ENCODE peak calls at places on chromosome 6, in eight cellular contexts. One of them, this sample, is unnamed.

GRCh38 chr6:39407446-39407993 is 85.0 kb upstream of the KCNK16 start:
- DNase-seq in erythroblast: no peak
- DNase-seq in NCI-H1092: no peak
- DNase-seq in stimulated activated CD4-positive, alpha-beta T cell treated with anti-CD3 and anti-CD28 coated beads, Interleukin-12 subunit alpha, Interleukin-12 subunit beta, amount 100 ng/mL, for 24 hours: no peak
- DNase-seq in NCI-H2107: no peak
- DNase-seq in neural crest cell: no peak
- DNase-seq in effector memory CD8-positive, alpha-beta T cell: no peak
- DNase-seq in HS-5: no peak
- DNase-seq in this sample: no peak

GRCh38 chr6:43973351-43973750 is 153.9 kb downstream of the MRPL14 start:
- DNase-seq in stimulated activated CD4-positive, alpha-beta T cell treated with anti-CD3 and anti-CD28 coated beads, Interleukin-12 subunit alpha, Interleukin-12 subunit beta, amount 100 ng/mL, for 24 hours: no peak
- DNase-seq in HS-5: no peak
- DNase-seq in neural crest cell: no peak
- DNase-seq in effector memory CD8-positive, alpha-beta T cell: no peak
- DNase-seq in erythroblast: no peak
- DNase-seq in NCI-H2107: no peak
- DNase-seq in NCI-H1092: no peak
- DNase-seq in this sample: no peak

GRCh38 chr6:135096403-135097130 is 41.9 kb upstream of the HBS1L start:
- DNase-seq in erythroblast: peak
- DNase-seq in HS-5: no peak
- DNase-seq in neural crest cell: no peak
- DNase-seq in stimulated activated CD4-positive, alpha-beta T cell treated with anti-CD3 and anti-CD28 coated beads, Interleukin-12 subunit alpha, Interleukin-12 subunit beta, amount 100 ng/mL, for 24 hours: no peak
- DNase-seq in effector memory CD8-positive, alpha-beta T cell: no peak
- DNase-seq in NCI-H1092: no peak
- DNase-seq in NCI-H2107: no peak
- DNase-seq in this sample: no peak

GRCh38 chr6:100512203-100512862 is 47.6 kb upstream of the SIM1 start:
- DNase-seq in stimulated activated CD4-positive, alpha-beta T cell treated with anti-CD3 and anti-CD28 coated beads, Interleukin-12 subunit alpha, Interleukin-12 subunit beta, amount 100 ng/mL, for 24 hours: no peak
- DNase-seq in neural crest cell: no peak
- DNase-seq in erythroblast: no peak
- DNase-seq in NCI-H1092: no peak
- DNase-seq in HS-5: peak
- DNase-seq in effector memory CD8-positive, alpha-beta T cell: no peak
- DNase-seq in NCI-H2107: no peak
- DNase-seq in this sample: no peak

GRCh38 chr6:101226677-101227135 is 166.8 kb upstream of the GRIK2 start:
- DNase-seq in erythroblast: no peak
- DNase-seq in neural crest cell: peak
- DNase-seq in NCI-H2107: peak
- DNase-seq in HS-5: peak
- DNase-seq in NCI-H1092: no peak
- DNase-seq in effector memory CD8-positive, alpha-beta T cell: no peak
- DNase-seq in stimulated activated CD4-positive, alpha-beta T cell treated with anti-CD3 and anti-CD28 coated beads, Interleukin-12 subunit alpha, Interleukin-12 subunit beta, amount 100 ng/mL, for 24 hours: peak
- DNase-seq in this sample: peak

GRCh38 chr6:20200761-20201160 is 11.5 kb downstream of the MBOAT1 start:
- DNase-seq in stimulated activated CD4-positive, alpha-beta T cell treated with anti-CD3 and anti-CD28 coated beads, Interleukin-12 subunit alpha, Interleukin-12 subunit beta, amount 100 ng/mL, for 24 hours: no peak
- DNase-seq in neural crest cell: no peak
- DNase-seq in NCI-H1092: peak
- DNase-seq in erythroblast: no peak
- DNase-seq in effector memory CD8-positive, alpha-beta T cell: no peak
- DNase-seq in NCI-H2107: no peak
- DNase-seq in HS-5: no peak
- DNase-seq in this sample: no peak

GRCh38 chr6:136403166-136403980 is 113.7 kb upstream of the BCLAF1 start:
- DNase-seq in erythroblast: no peak
- DNase-seq in HS-5: peak
- DNase-seq in stimulated activated CD4-positive, alpha-beta T cell treated with anti-CD3 and anti-CD28 coated beads, Interleukin-12 subunit alpha, Interleukin-12 subunit beta, amount 100 ng/mL, for 24 hours: no peak
- DNase-seq in neural crest cell: no peak
- DNase-seq in NCI-H2107: no peak
- DNase-seq in NCI-H1092: no peak
- DNase-seq in effector memory CD8-positive, alpha-beta T cell: no peak
- DNase-seq in this sample: no peak

GRCh38 chr6:79466222-79466834 is 70.9 kb downstream of the LCA5 start:
- DNase-seq in effector memory CD8-positive, alpha-beta T cell: no peak
- DNase-seq in HS-5: peak
- DNase-seq in NCI-H2107: no peak
- DNase-seq in erythroblast: peak
- DNase-seq in stimulated activated CD4-positive, alpha-beta T cell treated with anti-CD3 and anti-CD28 coated beads, Interleukin-12 subunit alpha, Interleukin-12 subunit beta, amount 100 ng/mL, for 24 hours: no peak
- DNase-seq in neural crest cell: no peak
- DNase-seq in NCI-H1092: no peak
- DNase-seq in this sample: no peak